ENCODE peak calls at places on chromosomes 5 and 9, in four cellular contexts. G, R, Y and A are unnamed samples.

GRCh38 chr9:27407966-27408365 is 111.0 kb upstream of the EQTN start:
- DNase-seq in G (no peak), R (no peak), Y (no peak), A (no peak)

GRCh38 chr5:140553657-140554056 is 3.6 kb downstream of the SRA1 start:
- DNase-seq in G (no peak), R (no peak), Y (no peak), A (no peak)

GRCh38 chr5:115875447-115875846 is 33.7 kb downstream of the AP3S1 start:
- DNase-seq in G (no peak), R (no peak), Y (no peak), A (no peak)

GRCh38 chr5:121704291-121704690 is 147.4 kb upstream of the FTMT start:
- DNase-seq in G (no peak), R (no peak), Y (no peak), A (no peak)

GRCh38 chr9:94874316-94874715 is 147.8 kb downstream of the AOPEP start:
- DNase-seq in G (no peak), R (no peak), Y (no peak), A (no peak)

GRCh38 chr5:78622302-78622971 is 26.1 kb downstream of the LHFPL2 start:
- DNase-seq in G (no peak), R (no peak), Y (no peak), A (no peak)

GRCh38 chr5:64147849-64148441 is 17.7 kb upstream of the RNF180 start:
- DNase-seq in G (no peak), R (peak; percentile 42), Y (no peak), A (no peak)

GRCh38 chr9:93298498-93299417 is 114.8 kb downstream of the WNK2 start:
- DNase-seq in G (no peak), R (no peak), Y (no peak), A (no peak)

GRCh38 chr9:130072515-130073235 is 19.0 kb downstream of the GPR107 start:
- DNase-seq in G (no peak), R (no peak), Y (no peak), A (no peak)

GRCh38 chr9:98045234-98046160 is 11.0 kb upstream of the NANS start:
- DNase-seq in G (peak; percentile 8), R (peak; percentile 94), Y (no peak), A (no peak)

GRCh38 chr9:123263227-123263626 is 5.2 kb downstream of the STRBP start:
- DNase-seq in G (no peak), R (no peak), Y (no peak), A (no peak)

GRCh38 chr5:97162045-97162444 is 19.6 kb upstream of the LIX1 start:
- DNase-seq in G (peak; percentile 7), R (peak; percentile 73), Y (peak; percentile 32), A (peak; percentile 34)

GRCh38 chr5:90473321-90474234 is 993 bp downstream of the MBLAC2 start:
- DNase-seq in G (peak; percentile 7), R (peak; percentile 55), Y (peak; percentile 6), A (no peak)

GRCh38 chr5:170306381-170306790 is 8.8 kb upstream of the LCP2 start:
- DNase-seq in G (no peak), R (no peak), Y (no peak), A (no peak)

GRCh38 chr5:31774779-31775178 is 135.8 kb downstream of the PDZD2 start:
- DNase-seq in G (no peak), R (no peak), Y (no peak), A (no peak)

GRCh38 chr5:102341918-102342317 is 45.8 kb upstream of the SLCO4C1 start:
- DNase-seq in G (no peak), R (peak; percentile 51), Y (no peak), A (no peak)

GRCh38 chr5:170541146-170541769 is 37.4 kb downstream of the KCNIP1 start:
- DNase-seq in G (no peak), R (no peak), Y (no peak), A (no peak)

GRCh38 chr9:116985636-116986414 is 298.7 kb downstream of the TRIM32 start:
- DNase-seq in G (no peak), R (no peak), Y (no peak), A (no peak)

GRCh38 chr5:1387876-1388275 is 43.0 kb upstream of the CLPTM1L start:
- DNase-seq in G (no peak), R (no peak), Y (no peak), A (no peak)